ENCODE peak calls at places on chromosomes 7 and 10, in four cellular contexts. T is Panc1, Y is spleen, U is brain microvascular endothelial cell. P is an unnamed sample. For H3K27me3, the result is how much of the 10 kb centered on the place peaks cover.

GRCh38 chr10:112369495-112370423 is 4.2 kb upstream of the ACSL5 start:
- DNase-seq in T (no peak), Y (peak), U (no peak), P (no peak)

GRCh38 chr7:19210883-19211282 is 65.7 kb upstream of the FERD3L start:
- DNase-seq in T (no peak), Y (no peak), U (no peak), P (no peak)

GRCh38 chr7:87511510-87511909 is 36.0 kb upstream of the ABCB4 start:
- DNase-seq in T (no peak), Y (no peak), U (no peak), P (no peak)

GRCh38 chr7:141785711-141786552 is 4.1 kb upstream of the TAS2R5 start:
- DNase-seq in T (peak), Y (no peak), U (peak), P (peak)

GRCh38 chr10:7170626-7171322 is 240.1 kb downstream of the SFMBT2 start:
- DNase-seq in T (no peak), Y (no peak), U (no peak), P (no peak)

GRCh38 chr7:131843862-131844261 is 287.4 kb upstream of the PODXL start:
- DNase-seq in T (no peak), Y (no peak), U (peak), P (no peak)

GRCh38 chr10:33280217-33280616 is 54.2 kb downstream of the NRP1 start:
- DNase-seq in T (no peak), Y (no peak), U (no peak), P (no peak)

GRCh38 chr7:93910076-93910994 is 4.0 kb downstream of the GNGT1 start:
- DNase-seq in T (no peak), Y (no peak), U (no peak), P (no peak)

GRCh38 chr7:27840314-27840713 is 100.4 kb downstream of the TAX1BP1 start:
- DNase-seq in T (no peak), Y (no peak), U (no peak), P (no peak)

GRCh38 chr7:107345898-107346297 is 124.0 kb upstream of the GPR22 start:
- DNase-seq in T (no peak), Y (no peak), U (no peak), P (no peak)

GRCh38 chr7:94003446-94004023 is 620 bp downstream of the BET1 start:
- DNase-seq in T (no peak), Y (no peak), U (no peak), P (no peak)

GRCh38 chr7:21345361-21345760 is 82.5 kb upstream of the SP4 start:
- DNase-seq in T (no peak), Y (no peak), U (no peak), P (no peak)

GRCh38 chr10:99695761-99696160 is 36.2 kb downstream of the COX15 start:
- DNase-seq in T (no peak), Y (no peak), U (no peak), P (no peak)

GRCh38 chr10:59582058-59582457 is 127.6 kb downstream of the SLC16A9 start:
- DNase-seq in T (no peak), Y (no peak), U (no peak), P (no peak)

GRCh38 chr7:22586806-22587180 is 86.8 kb upstream of the STEAP1B start:
- DNase-seq in T (no peak), Y (no peak), U (peak), P (no peak)

GRCh38 chr7:31767686-31768358 is 80.8 kb downstream of the PPP1R17 start:
- DNase-seq in T (no peak), Y (no peak), U (no peak), P (no peak)

GRCh38 chr7:105691029-105691691 is 109.9 kb upstream of the EFCAB10 start:
- DNase-seq in T (no peak), Y (no peak), U (peak), P (peak)

GRCh38 chr7:111987115-111987826 is 218.9 kb downstream of the DOCK4 start:
- DNase-seq in T (no peak), Y (no peak), U (no peak), P (no peak)

GRCh38 chr7:171912-172515 is 20.4 kb upstream of the FAM20C start:
- DNase-seq in T (no peak), Y (no peak), U (no peak), P (no peak)

GRCh38 chr10:92327445-92328433 is 36.8 kb downstream of the MARCHF5 start:
- DNase-seq in T (no peak), Y (no peak), U (no peak), P (no peak)

GRCh38 chr10:119516381-119517234 is 25.9 kb downstream of the RGS10 start:
- DNase-seq in T (no peak), Y (peak), U (no peak), P (no peak)

GRCh38 chr7:35792472-35793224 is 8.2 kb upstream of the SEPTIN7 start:
- DNase-seq in T (no peak), Y (no peak), U (no peak), P (no peak)

GRCh38 chr10:21260793-21261149 is 264.7 kb downstream of the SKIDA1 start:
- DNase-seq in T (no peak), Y (peak), U (no peak), P (no peak)

GRCh38 chr10:72344932-72345331 is 9.8 kb downstream of the DNAJB12 start:
- DNase-seq in T (no peak), Y (no peak), U (no peak), P (no peak)

GRCh38 chr10:50577681-50578350 is 45.9 kb downstream of the SGMS1 start:
- DNase-seq in T (no peak), Y (no peak), U (peak), P (peak)

GRCh38 chr10:78269061-78269460 is 235.4 kb downstream of the RPS24 start:
- DNase-seq in T (no peak), Y (no peak), U (no peak), P (no peak)

GRCh38 chr10:108801775-108802516 is 1121.4 kb downstream of the XPNPEP1 start:
- DNase-seq in T (no peak), Y (no peak), U (no peak), P (no peak)

GRCh38 chr7:12642539-12642938 is 44.9 kb upstream of the ARL4A start:
- DNase-seq in T (no peak), Y (no peak), U (no peak), P (no peak)

GRCh38 chr7:12641196-12641595 is 46.2 kb upstream of the ARL4A start:
- DNase-seq in T (no peak), Y (no peak), U (no peak), P (no peak)

GRCh38 chr7:12646139-12646538 is 41.3 kb upstream of the ARL4A start:
- DNase-seq in T (no peak), Y (no peak), U (peak), P (peak)

GRCh38 chr7:12643001-12643400 is 44.4 kb upstream of the ARL4A start:
- DNase-seq in T (no peak), Y (no peak), U (peak), P (peak)

DNA sequence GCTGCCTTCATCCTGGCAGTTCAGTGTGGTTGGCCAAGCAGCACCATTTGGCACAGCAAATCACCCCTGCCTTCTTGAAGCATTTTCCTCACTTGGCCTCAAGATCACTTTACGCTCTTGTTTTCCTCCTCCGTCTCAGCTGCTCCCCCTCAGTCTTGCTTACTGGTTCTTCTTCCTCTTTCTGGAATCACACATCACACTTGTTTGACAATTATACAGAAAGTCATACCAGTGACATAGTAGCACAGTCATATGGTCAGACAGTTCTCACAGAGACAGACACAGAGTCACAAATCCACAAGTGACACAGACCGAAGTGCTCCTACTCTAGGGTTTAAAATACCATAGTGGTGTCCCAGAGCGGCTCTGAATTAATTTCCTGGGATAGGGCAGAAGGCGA is 43.8 kb upstream of the ARL4A start:
- DNase-seq in T (no peak), Y (no peak), U (no peak), P (no peak)
- H3K27ac ChIP-seq in T (no peak), Y (no peak), U (no peak), P (no peak)

DNA sequence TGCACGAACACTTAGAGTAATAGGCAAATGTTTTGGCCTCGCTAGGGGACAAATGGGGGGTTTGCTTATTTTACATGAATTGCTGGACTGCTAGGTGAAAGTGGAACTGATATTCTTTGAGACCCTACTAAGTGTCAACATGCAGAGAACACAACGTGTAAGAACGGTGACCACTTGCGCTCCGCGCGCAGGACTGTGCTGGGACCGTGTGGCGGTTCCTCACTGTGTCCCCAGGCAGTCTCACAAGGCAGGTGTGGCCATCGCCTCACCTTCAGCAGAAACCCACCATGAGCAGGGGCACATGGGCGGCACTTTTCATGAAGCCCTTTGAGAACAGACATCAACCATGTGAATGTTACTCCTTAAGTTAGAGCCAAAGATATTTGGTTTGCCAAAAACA is 27.2 kb downstream of the PTPRN2 start:
- DNase-seq in T (no peak), Y (no peak), U (no peak), P (no peak)
- H3K27me3 ChIP-seq in T (under half), Y (under half), U (under half), P (under half)

GRCh38 chr10:31033166-31033565 is 1.5 kb upstream of the ZNF438 start:
- DNase-seq in T (no peak), Y (no peak), U (no peak), P (no peak)
- H3K27ac ChIP-seq in T (peak), Y (peak), U (no peak), P (no peak)

DNA sequence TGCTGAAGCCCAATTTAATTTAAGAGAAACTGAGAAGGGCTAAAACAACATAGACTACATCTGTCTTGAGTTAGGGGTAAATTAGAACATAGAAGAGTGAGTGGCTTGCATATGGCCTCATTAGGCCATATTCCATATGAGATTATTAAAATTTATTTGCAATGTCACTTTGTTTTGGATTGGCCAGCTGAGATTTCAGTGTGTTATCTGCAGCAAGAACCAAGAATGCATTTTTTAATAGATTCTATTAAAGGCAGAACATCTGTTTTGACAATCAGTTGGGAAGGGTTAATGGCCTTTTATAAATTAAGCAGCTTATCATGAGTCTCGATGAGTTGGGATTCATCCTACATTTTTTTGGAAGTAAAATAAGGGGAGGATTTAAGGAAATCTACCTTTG is 236.2 kb downstream of the DGKB start:
- DNase-seq in T (no peak), Y (no peak), U (no peak), P (no peak)
- H3K27me3 ChIP-seq in T (under half), Y (under half), U (under half), P (under half)

GRCh38 chr10:17216217-17216900 is 11.7 kb upstream of the VIM start:
- DNase-seq in T (no peak), Y (no peak), U (peak), P (peak)
- H3K27ac ChIP-seq in T (peak), Y (peak), U (peak), P (peak)

GRCh38 chr7:28931565-28931964 is 26.6 kb downstream of the TRIL start:
- DNase-seq in T (no peak), Y (no peak), U (no peak), P (no peak)
- H3K27me3 ChIP-seq in T (under half), Y (under half), U (under half), P (under half)

GRCh38 chr10:22278441-22278782 is 37.8 kb upstream of the COMMD3 start:
- DNase-seq in T (no peak), Y (no peak), U (no peak), P (no peak)
- H3K27ac ChIP-seq in T (peak), Y (no peak), U (no peak), P (no peak)

GRCh38 chr10:28559661-28560060 is 26.7 kb downstream of the WAC start:
- DNase-seq in T (no peak), Y (no peak), U (no peak), P (no peak)
- H3K27me3 ChIP-seq in T (under half), Y (under half), U (under half), P (under half)

P was measured in SJSA1.